ENCODE peak calls at places on chromosomes 2 and 18, in six cellular contexts. B is transverse colon, H is HepG2, E is endothelial cell of umbilical vein, G is stomach, C is upper lobe of left lung. R is an unnamed sample.

GRCh38 chr2:197298609-197299008 is 12.0 kb downstream of the ANKRD44 start:
- DNase-seq in B (no peak), H (no peak), E (no peak), G (no peak), C (no peak), R (no peak)

GRCh38 chr2:239693330-239693729 is 292.5 kb upstream of the HDAC4 start:
- DNase-seq in B (no peak), H (no peak), E (no peak), G (no peak), C (no peak), R (no peak)

GRCh38 chr2:72999729-73000725 is 71.5 kb downstream of the SFXN5 start:
- DNase-seq in B (no peak), H (no peak), E (peak; percentile 27), G (no peak), C (no peak), R (no peak)

GRCh38 chr2:241226723-241227634 is 38.5 kb downstream of the ANO7 start:
- DNase-seq in B (no peak), H (no peak), E (no peak), G (no peak), C (no peak), R (no peak)

GRCh38 chr2:214801068-214801467 is 8.4 kb downstream of the BARD1 start:
- DNase-seq in B (no peak), H (no peak), E (peak; percentile 4), G (no peak), C (no peak), R (no peak)

GRCh38 chr2:223959688-223960087 is 2.4 kb downstream of the MRPL44 start:
- DNase-seq in B (no peak), H (no peak), E (peak; percentile 82), G (no peak), C (peak; percentile 65), R (no peak)

GRCh38 chr2:60215295-60215990 is 338.0 kb downstream of the BCL11A start:
- DNase-seq in B (peak; percentile 62), H (no peak), E (no peak), G (no peak), C (no peak), R (no peak)

GRCh38 chr2:64675860-64676259 is 22.1 kb upstream of the SERTAD2 start:
- DNase-seq in B (no peak), H (peak; percentile 51), E (no peak), G (no peak), C (no peak), R (peak; percentile 77)

GRCh38 chr18:63233334-63233733 is 86.2 kb downstream of the BCL2 start:
- DNase-seq in B (no peak), H (no peak), E (no peak), G (no peak), C (no peak), R (no peak)

GRCh38 chr2:206693399-206694137 is 24.6 kb downstream of the DYTN start:
- DNase-seq in B (no peak), H (peak; percentile 65), E (peak; percentile 71), G (no peak), C (peak; percentile 39), R (peak; percentile 47)

GRCh38 chr2:64052468-64053241 is 33.4 kb upstream of the VPS54 start:
- DNase-seq in B (no peak), H (no peak), E (peak; percentile 94), G (no peak), C (no peak), R (no peak)

GRCh38 chr18:69635482-69635881 is 234.8 kb downstream of the DOK6 start:
- DNase-seq in B (no peak), H (no peak), E (no peak), G (no peak), C (no peak), R (no peak)

GRCh38 chr18:12374398-12374797 is 2.6 kb downstream of the AFG3L2 start:
- DNase-seq in B (no peak), H (no peak), E (no peak), G (no peak), C (no peak), R (no peak)

GRCh38 chr2:11103984-11104793 is 51.1 kb upstream of the SLC66A3 start:
- DNase-seq in B (peak; percentile 35), H (no peak), E (no peak), G (no peak), C (no peak), R (no peak)

GRCh38 chr2:33272001-33272400 is 204.4 kb upstream of the RASGRP3 start:
- DNase-seq in B (no peak), H (no peak), E (no peak), G (no peak), C (no peak), R (no peak)

GRCh38 chr2:237702439-237703397 is 75.3 kb downstream of the LRRFIP1 start:
- DNase-seq in B (peak; percentile 53), H (no peak), E (peak; percentile 77), G (peak; percentile 65), C (peak; percentile 67), R (no peak)

GRCh38 chr2:128307595-128307994 is 11.1 kb downstream of the HS6ST1 start:
- DNase-seq in B (no peak), H (no peak), E (no peak), G (no peak), C (no peak), R (no peak)

GRCh38 chr2:41598161-41598894 is 449.5 kb upstream of the PKDCC start:
- DNase-seq in B (no peak), H (no peak), E (peak; percentile 15), G (no peak), C (no peak), R (no peak)

GRCh38 chr2:45000921-45001628 is 8.2 kb downstream of the SIX2 start:
- DNase-seq in B (no peak), H (no peak), E (peak; percentile 14), G (no peak), C (no peak), R (no peak)

GRCh38 chr2:144474017-144474416 is 45.9 kb downstream of the ZEB2 start:
- DNase-seq in B (no peak), H (no peak), E (no peak), G (no peak), C (no peak), R (no peak)

GRCh38 chr2:144471316-144472045 is 48.4 kb downstream of the ZEB2 start:
- DNase-seq in B (no peak), H (no peak), E (no peak), G (no peak), C (no peak), R (no peak)

GRCh38 chr2:144470819-144471218 is 49.1 kb downstream of the ZEB2 start:
- DNase-seq in B (no peak), H (no peak), E (peak; percentile 50), G (no peak), C (no peak), R (no peak)

GRCh38 chr2:144472046-144472412 is 47.9 kb downstream of the ZEB2 start:
- DNase-seq in B (no peak), H (no peak), E (no peak), G (no peak), C (no peak), R (no peak)

DNA sequence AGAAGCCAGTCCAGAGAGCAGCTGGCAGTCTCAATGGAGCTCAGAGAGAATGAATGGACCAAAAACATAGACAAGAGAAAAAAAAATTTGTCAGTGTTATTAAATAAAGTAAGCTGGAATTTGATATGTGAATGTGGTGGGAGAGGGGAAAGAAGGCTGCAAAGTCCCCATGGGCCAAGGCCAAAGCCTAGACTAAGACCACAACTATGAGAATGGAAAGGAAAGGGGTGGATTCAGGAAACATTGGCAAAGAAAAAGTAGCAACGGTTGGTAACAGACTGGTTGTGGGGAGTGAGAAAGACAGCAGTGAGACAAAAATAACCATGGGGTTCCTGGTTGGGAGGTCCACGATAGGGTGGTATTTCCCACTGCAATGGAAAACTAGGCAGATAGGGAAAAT is 47.0 kb downstream of the ZEB2 start:
- DNase-seq in B (no peak), H (no peak), E (no peak), G (no peak), C (no peak), R (no peak)
- H3K4me1 ChIP-seq in B (peaks cover 5% of the 10 kb centered on the region), H (no peaks in the 10 kb centered on the region), E (no peaks in the 10 kb centered on the region), G (peaks cover 49% of the 10 kb centered on the region), C (peaks cover 35% of the 10 kb centered on the region), R (no peaks in the 10 kb centered on the region)

DNA sequence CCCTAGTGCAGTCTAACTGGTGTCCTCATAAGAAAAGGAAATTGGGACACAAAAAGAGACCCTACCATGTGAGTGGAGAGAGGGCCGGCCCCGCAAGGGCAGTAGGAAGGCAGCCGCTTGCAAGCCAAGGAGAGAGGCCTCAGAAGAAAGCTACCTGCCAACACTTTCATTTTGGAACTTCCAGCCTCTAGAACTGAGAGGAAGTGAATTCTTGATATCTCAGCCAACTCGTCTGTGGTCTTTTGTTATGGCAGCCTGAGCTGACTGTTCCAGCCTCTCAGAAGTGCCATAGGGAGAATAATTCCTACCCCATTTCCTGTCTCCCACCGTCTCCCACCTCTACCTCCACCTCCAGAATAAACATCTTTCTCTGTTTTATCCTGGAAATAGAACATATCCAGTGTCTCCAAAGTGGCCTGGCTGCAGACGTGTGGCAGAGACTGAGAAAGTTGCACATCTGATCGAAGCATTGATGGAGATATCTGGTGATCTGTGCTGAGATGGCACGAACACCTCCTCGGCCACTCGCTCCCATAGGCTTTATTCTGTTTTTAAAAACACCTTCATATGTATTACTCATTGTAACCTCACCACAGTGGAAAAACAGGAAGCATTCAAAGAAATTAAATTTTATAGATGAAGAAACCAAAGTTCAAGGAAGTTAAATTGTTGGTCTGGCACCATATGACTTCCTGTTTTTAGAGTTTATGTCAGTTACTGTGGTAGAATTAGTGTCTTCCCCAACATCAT is 39.5 kb upstream of the MARCO start:
- DNase-seq in B (no peak), H (no peak), E (no peak), G (no peak), C (no peak), R (no peak)
- TF ChIP-seq POLR2AphosphoS5 in B (no peak), H (no peak), E (no peak), G (no peak), C (no peak), R (no peak)

GRCh38 chr2:85177031-85177824 is 44.0 kb downstream of the TCF7L1 start:
- DNase-seq in B (no peak), H (no peak), E (no peak), G (no peak), C (no peak), R (no peak)
- H3K27ac ChIP-seq in B (no peak overlapping the region), H (no peak overlapping the region), E (no peak overlapping the region), G (no peak overlapping the region), C (no peak overlapping the region), R (no peak overlapping the region)

GRCh38 chr18:57440331-57441101 is 5.3 kb downstream of the ONECUT2 start:
- DNase-seq in B (no peak), H (no peak), E (no peak), G (no peak), C (no peak), R (no peak)

GRCh38 chr18:57439985-57440330 is 4.8 kb downstream of the ONECUT2 start:
- DNase-seq in B (no peak), H (no peak), E (no peak), G (no peak), C (no peak), R (no peak)

GRCh38 chr18:57437782-57438668 is 2.9 kb downstream of the ONECUT2 start:
- DNase-seq in B (peak; percentile 64), H (peak; percentile 75), E (peak; percentile 59), G (no peak), C (no peak), R (no peak)

GRCh38 chr18:57438669-57439616 is 3.8 kb downstream of the ONECUT2 start:
- DNase-seq in B (no peak), H (no peak), E (no peak), G (no peak), C (no peak), R (no peak)

DNA sequence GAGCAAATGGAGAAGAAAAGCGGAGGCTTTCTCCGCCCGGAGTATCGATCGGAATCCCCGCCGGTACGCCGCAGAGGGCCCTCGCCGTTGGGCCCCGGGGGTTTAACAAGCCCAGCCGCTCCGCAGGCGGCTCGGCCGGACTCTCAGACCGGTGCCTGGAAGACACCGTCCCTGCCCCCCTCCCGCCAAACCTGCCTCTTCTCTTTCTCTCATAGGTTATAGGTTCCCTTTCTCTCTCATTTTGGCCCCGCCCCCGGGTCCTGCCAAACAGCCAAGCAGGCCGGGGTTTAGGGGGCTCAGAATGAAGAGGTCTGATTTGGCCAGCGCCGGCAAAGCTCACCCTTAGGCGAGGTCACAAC is 4.4 kb downstream of the ONECUT2 start:
- DNase-seq in B (no peak), H (no peak), E (no peak), G (no peak), C (no peak), R (no peak)
- H3K4me1 ChIP-seq in B (peaks cover 35% of the 10 kb centered on the region), H (peaks cover 45% of the 10 kb centered on the region), E (peaks cover 13% of the 10 kb centered on the region), G (peaks cover 79% of the 10 kb centered on the region), C (peaks cover 52% of the 10 kb centered on the region), R (no peaks in the 10 kb centered on the region)